ENCODE peak calls at places on chromosome 7, in five cellular contexts. M is K562, H is MM.1S, D is neural progenitor cell, G is GM12878. F is an unnamed sample.

GRCh38 chr7:8291742-8292141 is 29.8 kb upstream of the ICA1 start:
- DNase-seq in M (no peak), H (no peak), D (no peak), G (no peak), F (no peak)

GRCh38 chr7:120947980-120948379 is 2.6 kb upstream of the ING3 start:
- DNase-seq in M (no peak), H (no peak), D (no peak), G (no peak), F (no peak)

GRCh38 chr7:18666107-18666728 is 170.7 kb downstream of the HDAC9 start:
- DNase-seq in M (peak), H (peak), D (peak), G (peak), F (peak)

GRCh38 chr7:98357751-98358161 is 43.1 kb downstream of the BAIAP2L1 start:
- DNase-seq in M (no peak), H (no peak), D (no peak), G (no peak), F (peak)

GRCh38 chr7:40437498-40437897 is 302.7 kb downstream of the SUGCT start:
- DNase-seq in M (no peak), H (no peak), D (no peak), G (no peak), F (peak)

GRCh38 chr7:66125052-66125694 is 10.5 kb downstream of the CRCP start:
- DNase-seq in M (no peak), H (no peak), D (no peak), G (no peak), F (no peak)

GRCh38 chr7:44771358-44771757 is 22.7 kb downstream of the ZMIZ2 start:
- DNase-seq in M (no peak), H (no peak), D (no peak), G (no peak), F (no peak)

GRCh38 chr7:16939161-16939560 is 57.4 kb upstream of the AGR3 start:
- DNase-seq in M (no peak), H (no peak), D (no peak), G (no peak), F (peak)

GRCh38 chr7:44448456-44448855 is 42.0 kb downstream of the NUDCD3 start:
- DNase-seq in M (no peak), H (no peak), D (no peak), G (no peak), F (no peak)

GRCh38 chr7:95972554-95972953 is 200.2 kb downstream of the DYNC1I1 start:
- DNase-seq in M (no peak), H (no peak), D (no peak), G (no peak), F (no peak)

GRCh38 chr7:151245360-151246160 is 2.9 kb downstream of the SMARCD3 start:
- DNase-seq in M (peak), H (peak), D (peak), G (no peak), F (peak)

GRCh38 chr7:24827027-24827426 is 69.8 kb upstream of the GSDME start:
- DNase-seq in M (no peak), H (no peak), D (no peak), G (no peak), F (peak)

GRCh38 chr7:99525713-99526440 is 21.4 kb downstream of the ZKSCAN5 start:
- DNase-seq in M (no peak), H (no peak), D (peak), G (no peak), F (peak)

GRCh38 chr7:12518920-12519681 is 51.4 kb upstream of the SCIN start:
- DNase-seq in M (peak), H (peak), D (peak), G (no peak), F (peak)

GRCh38 chr7:138745189-138745588 is 44.0 kb upstream of the SVOPL start:
- DNase-seq in M (no peak), H (no peak), D (no peak), G (no peak), F (no peak)

DNA sequence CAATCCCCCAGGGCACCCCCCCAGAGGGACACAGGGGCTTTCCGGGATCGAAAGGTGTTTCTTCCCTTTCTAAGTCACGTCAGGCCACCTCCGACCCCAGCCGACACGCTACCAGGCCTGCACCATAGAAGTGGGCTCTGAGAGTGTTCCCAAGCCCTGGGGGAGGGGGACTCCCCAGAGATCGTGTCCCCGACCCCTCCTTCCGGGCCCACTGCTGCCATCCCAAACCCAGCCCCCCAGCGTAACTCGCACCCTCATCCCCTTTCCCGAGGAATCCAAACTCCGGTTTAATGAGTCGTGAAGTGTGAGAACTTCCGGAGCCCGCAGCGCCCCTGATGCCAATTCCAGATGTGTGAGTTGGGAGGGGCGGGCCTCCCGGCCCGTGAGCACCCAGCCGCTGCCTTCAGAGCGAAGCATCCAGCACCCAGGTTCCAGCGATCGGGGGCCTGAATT is 11.3 kb downstream of the UNCX start:
- DNase-seq in M (no peak), H (no peak), D (peak), G (no peak), F (no peak)
- TF ChIP-seq EZH2 in M (no peak), H (no peak), D (no peak), G (no peak), F (no peak)

GRCh38 chr7:79308176-79308575 is 145.3 kb downstream of the MAGI2 start:
- DNase-seq in M (no peak), H (no peak), D (peak), G (no peak), F (peak)
- TF ChIP-seq CTCF in M (no peak), H (no peak), D (peak), G (no peak), F (peak)

DNA sequence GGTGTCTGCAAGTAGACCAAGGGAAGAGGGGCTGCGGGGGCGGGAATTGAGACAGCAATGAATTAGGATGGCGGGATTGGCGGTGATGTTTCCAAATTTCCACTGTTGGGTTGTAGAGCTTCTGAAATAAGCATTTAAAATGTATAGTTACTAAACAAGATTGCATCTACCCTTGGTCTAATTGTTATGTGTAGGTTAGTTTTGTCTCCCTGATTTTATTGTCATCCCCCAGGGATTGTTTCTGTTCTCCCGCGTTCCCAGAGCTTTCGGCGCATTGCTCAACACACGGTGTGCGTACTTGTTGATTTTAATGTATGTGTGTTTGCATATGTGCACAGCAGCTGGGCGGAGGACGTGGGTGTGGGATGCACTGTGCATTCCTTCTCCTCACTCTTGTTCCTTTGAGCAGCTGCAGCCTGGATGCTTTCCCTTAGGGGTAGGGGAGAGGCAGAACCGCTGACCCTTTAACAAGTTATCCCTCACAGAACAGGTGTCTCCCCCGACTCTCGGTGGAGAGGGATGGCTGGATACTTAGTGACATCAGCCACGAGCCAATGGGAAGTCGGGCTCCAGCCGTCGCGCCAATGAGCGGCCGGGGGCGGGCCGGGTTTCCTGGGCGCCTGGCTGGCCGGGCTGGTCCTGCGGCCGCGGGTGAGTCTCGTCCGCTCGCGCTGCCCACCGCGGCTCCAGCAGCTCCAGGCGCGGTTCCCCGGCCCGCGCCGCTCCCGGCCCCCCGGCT is at the start of gene TSPAN33:
- DNase-seq in M (peak), H (peak), D (peak), G (no peak), F (peak)
- H3K9ac ChIP-seq in M (no peak), H (peak), D (no peak), G (peak), F (no peak)

GRCh38 chr7:32044739-32045138 is 25.5 kb downstream of the PDE1C start:
- DNase-seq in M (no peak), H (no peak), D (no peak), G (no peak), F (no peak)
- TF ChIP-seq EZH2 in M (no peak), H (no peak), D (no peak), G (no peak), F (no peak)

DNA sequence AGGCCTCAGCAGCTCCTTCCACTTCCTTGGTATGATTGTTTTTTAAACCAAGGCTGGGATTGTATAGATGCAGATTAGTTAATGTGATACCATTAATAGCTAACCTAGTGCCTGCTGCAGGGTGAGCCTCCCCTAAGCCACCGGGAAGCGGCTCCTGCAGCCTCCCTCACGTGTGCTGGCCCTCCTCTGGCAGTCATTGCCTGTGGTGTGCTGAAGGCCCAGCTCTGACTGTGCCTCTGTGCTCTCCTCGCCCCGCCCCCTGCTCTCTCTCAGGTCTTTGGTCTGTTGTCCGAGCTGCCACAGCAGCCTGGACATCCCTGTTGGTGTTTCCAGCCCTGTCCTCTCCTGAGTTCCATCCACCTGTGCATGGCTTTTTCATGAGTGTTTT is 126.1 kb downstream of the EGFR start:
- DNase-seq in M (no peak), H (no peak), D (peak), G (no peak), F (no peak)
- TF ChIP-seq CTCF in M (no peak), H (no peak), D (no peak), G (no peak), F (no peak)

GRCh38 chr7:87395442-87396020 is 50.1 kb downstream of the CROT start:
- DNase-seq in M (no peak), H (no peak), D (no peak), G (no peak), F (no peak)

GRCh38 chr7:87398441-87398840 is 53.0 kb downstream of the CROT start:
- DNase-seq in M (no peak), H (no peak), D (no peak), G (no peak), F (peak)
- H3K9ac ChIP-seq in M (no peak), H (no peak), D (no peak), G (no peak), F (no peak)

GRCh38 chr7:1915326-1915725 is 245.2 kb downstream of the ELFN1 start:
- DNase-seq in M (no peak), H (no peak), D (no peak), G (no peak), F (no peak)

GRCh38 chr7:1916621-1916970 is 246.5 kb downstream of the ELFN1 start:
- DNase-seq in M (no peak), H (no peak), D (no peak), G (no peak), F (no peak)

GRCh38 chr7:1914743-1915142 is 244.7 kb downstream of the ELFN1 start:
- DNase-seq in M (no peak), H (no peak), D (no peak), G (no peak), F (no peak)

GRCh38 chr7:1917221-1918062 is 247.4 kb downstream of the ELFN1 start:
- DNase-seq in M (no peak), H (no peak), D (no peak), G (no peak), F (no peak)

DNA sequence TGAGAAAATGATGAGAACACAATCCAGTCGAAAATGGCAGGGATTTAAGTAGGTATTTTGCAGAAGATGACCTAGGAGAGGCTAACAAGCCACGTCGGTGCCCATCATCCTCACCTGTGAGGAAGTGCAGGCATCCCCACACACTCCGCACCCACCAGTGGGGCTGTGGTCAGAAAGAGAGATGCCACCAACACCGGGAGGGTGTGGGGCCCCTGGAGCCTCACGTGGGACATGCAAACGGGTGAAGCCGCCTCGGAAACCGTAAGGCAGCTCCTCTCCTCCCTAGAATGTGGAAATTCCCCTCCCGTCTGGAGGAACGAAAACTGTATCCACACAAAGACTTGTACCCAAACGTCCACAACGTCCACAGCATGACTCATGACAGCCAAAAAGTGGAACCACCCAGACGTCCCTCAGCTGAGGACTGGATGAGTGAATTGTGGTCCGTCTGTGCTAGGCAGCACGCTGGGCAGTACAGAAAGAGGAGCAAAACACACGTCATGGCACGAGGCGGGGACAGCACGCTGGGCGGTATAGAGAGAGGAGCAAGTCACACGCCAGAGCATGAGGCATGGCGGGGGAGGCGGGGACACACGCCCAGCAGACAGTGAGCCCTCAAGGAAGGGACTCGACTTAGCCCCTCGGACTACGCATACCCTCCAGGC is 246.0 kb downstream of the ELFN1 start:
- DNase-seq in M (no peak), H (no peak), D (no peak), G (no peak), F (no peak)
- TF ChIP-seq EZH2 in M (no peak), H (no peak), D (no peak), G (no peak), F (no peak)

GRCh38 chr7:110839866-110840265 is 251.1 kb upstream of the LRRN3 start:
- DNase-seq in M (no peak), H (no peak), D (peak), G (no peak), F (peak)
- TF ChIP-seq CTCF in M (peak), H (no peak), D (peak), G (no peak), F (peak)

GRCh38 chr7:6228363-6228762 is 44.1 kb downstream of the CYTH3 start:
- DNase-seq in M (peak), H (no peak), D (no peak), G (no peak), F (no peak)
- H3K9ac ChIP-seq in M (no peak), H (no peak), D (no peak), G (no peak), F (no peak)

F was measured in PC-3.